ENCODE peak calls at places on chromosomes 5 and 9, in five cellular contexts. V, Y, A, P and B are unnamed samples.
A peak's percentile ranks its signal among the peaks of the same experiment; 100 is the strongest.

GRCh38 chr5:24401767-24402166 is 243.0 kb downstream of the CDH10 start:
- DNase-seq in V (no peak), Y (peak; percentile 44), A (no peak), P (peak; percentile 1), B (peak; percentile 10)

GRCh38 chr5:1524799-1525623 is 1.3 kb upstream of the LPCAT1 start:
- DNase-seq in V (no peak), Y (no peak), A (peak; percentile 39), P (no peak), B (no peak)

GRCh38 chr5:62574599-62574998 is 4.0 kb upstream of the LRRC70 start:
- DNase-seq in V (peak; percentile 32), Y (no peak), A (no peak), P (no peak), B (no peak)

GRCh38 chr9:83596899-83597504 is 25.9 kb upstream of the IDNK start:
- DNase-seq in V (peak; percentile 57), Y (peak; percentile 27), A (peak; percentile 30), P (peak; percentile 59), B (no peak)

GRCh38 chr9:34783951-34784487 is 74.1 kb upstream of the CCL21 start:
- DNase-seq in V (peak; percentile 17), Y (no peak), A (no peak), P (no peak), B (no peak)

GRCh38 chr9:91834740-91835139 is 115.3 kb downstream of the ROR2 start:
- DNase-seq in V (no peak), Y (no peak), A (no peak), P (no peak), B (no peak)

GRCh38 chr5:138790684-138791083 is 37.5 kb downstream of the CTNNA1 start:
- DNase-seq in V (no peak), Y (no peak), A (no peak), P (peak; percentile 20), B (no peak)

GRCh38 chr5:101942321-101942882 is 353.7 kb downstream of the SLCO4C1 start:
- DNase-seq in V (peak; percentile 45), Y (peak; percentile 45), A (no peak), P (peak; percentile 13), B (peak; percentile 1)

GRCh38 chr5:143889986-143890385 is 78.0 kb downstream of the HMHB1 start:
- DNase-seq in V (no peak), Y (no peak), A (no peak), P (peak; percentile 19), B (no peak)

GRCh38 chr5:157914389-157914788 is 55.4 kb upstream of the CLINT1 start:
- DNase-seq in V (no peak), Y (no peak), A (no peak), P (no peak), B (no peak)

GRCh38 chr5:129915415-129915814 is 11.2 kb downstream of the CHSY3 start:
- DNase-seq in V (no peak), Y (no peak), A (no peak), P (no peak), B (no peak)

GRCh38 chr5:121984250-121984649 is 22.5 kb downstream of the SRFBP1 start:
- DNase-seq in V (no peak), Y (no peak), A (no peak), P (no peak), B (no peak)

GRCh38 chr5:121981254-121981653 is 19.5 kb downstream of the SRFBP1 start:
- DNase-seq in V (no peak), Y (no peak), A (no peak), P (no peak), B (no peak)

GRCh38 chr5:121979691-121980090 is 17.9 kb downstream of the SRFBP1 start:
- DNase-seq in V (no peak), Y (no peak), A (no peak), P (no peak), B (no peak)

GRCh38 chr5:121982089-121982488 is 20.3 kb downstream of the SRFBP1 start:
- DNase-seq in V (no peak), Y (no peak), A (no peak), P (no peak), B (no peak)

DNA sequence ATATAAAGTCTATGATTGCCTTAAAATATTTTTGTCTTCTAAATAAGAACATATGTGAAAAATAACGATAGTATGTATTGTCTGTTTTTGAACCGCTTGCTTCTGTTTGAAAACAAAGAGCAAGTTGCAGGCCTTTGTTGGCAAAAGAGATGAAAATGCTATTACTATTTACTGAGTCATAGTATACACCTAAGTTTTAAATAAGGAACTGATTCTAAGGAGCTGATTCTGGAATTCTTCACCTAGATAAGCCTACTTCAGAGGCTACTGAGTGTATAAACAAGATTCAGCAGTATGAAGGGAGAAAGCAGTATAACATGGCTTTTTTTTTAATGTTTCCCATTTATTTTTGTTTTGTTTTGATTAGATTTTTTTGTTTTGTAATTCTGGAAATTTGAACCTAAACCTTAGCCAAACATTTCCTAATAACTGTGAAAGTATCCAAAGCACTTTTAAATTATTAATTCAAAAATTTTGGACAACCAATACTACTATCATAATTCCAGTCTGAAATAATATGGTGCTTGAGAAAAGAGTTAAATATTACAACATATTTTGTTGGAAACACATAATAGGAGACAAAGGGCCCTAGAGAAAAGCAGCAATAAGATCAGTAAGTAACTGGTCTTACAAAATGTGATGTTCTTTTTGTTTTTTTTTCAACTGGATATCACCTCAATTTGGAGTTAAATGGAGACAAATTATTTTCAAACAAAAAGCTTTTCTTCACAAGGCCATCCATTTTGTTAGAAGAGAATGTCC is 20.9 kb downstream of the SRFBP1 start:
- DNase-seq in V (no peak), Y (no peak), A (no peak), P (peak; percentile 46), B (no peak)
- TF ChIP-seq CTCF in V (no peak), Y (no peak), A (no peak), P (no peak), B (no peak)

GRCh38 chr5:137145726-137146125 is 353.4 kb downstream of the SPOCK1 start:
- DNase-seq in V (no peak), Y (no peak), A (no peak), P (peak; percentile 16), B (no peak)

GRCh38 chr5:137148128-137148527 is 351.0 kb downstream of the SPOCK1 start:
- DNase-seq in V (no peak), Y (no peak), A (no peak), P (no peak), B (no peak)

GRCh38 chr5:137147346-137147745 is 351.8 kb downstream of the SPOCK1 start:
- DNase-seq in V (no peak), Y (no peak), A (no peak), P (no peak), B (no peak)

GRCh38 chr5:137144656-137145055 is 354.5 kb downstream of the SPOCK1 start:
- DNase-seq in V (no peak), Y (no peak), A (no peak), P (no peak), B (no peak)

DNA sequence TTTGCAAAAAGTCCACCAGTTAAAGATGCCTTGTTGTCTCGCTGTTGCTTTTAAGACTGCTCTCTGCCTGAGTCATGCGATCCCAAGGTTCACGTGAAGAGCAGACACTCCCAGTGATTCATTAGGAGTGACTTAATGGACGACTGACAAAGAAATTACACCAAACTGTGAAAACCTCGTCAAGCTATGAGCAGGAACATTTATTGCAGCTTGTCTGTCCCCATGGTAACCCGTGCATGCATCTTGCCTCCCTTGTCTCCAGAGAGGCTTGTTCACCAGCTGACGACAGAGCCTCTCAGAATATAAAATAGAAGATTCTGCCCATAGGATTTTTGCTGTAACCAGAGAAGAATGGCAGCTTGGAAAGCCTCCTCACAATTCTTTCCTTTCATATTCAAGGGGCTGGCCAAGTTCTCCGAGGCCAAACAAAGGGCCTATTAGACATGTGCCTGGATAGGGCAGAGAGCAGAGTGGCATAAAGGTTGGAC is 352.7 kb downstream of the SPOCK1 start:
- DNase-seq in V (no peak), Y (peak; percentile 66), A (no peak), P (peak; percentile 99), B (peak; percentile 99)
- H3K4me3 ChIP-seq in V (no peak overlapping the region), Y (no peak overlapping the region), A (no peak overlapping the region), P (no peak overlapping the region), B (peak overlapping the region; percentile 26)

GRCh38 chr9:106287108-106287631 is 575.8 kb upstream of the ZNF462 start:
- DNase-seq in V (no peak), Y (no peak), A (no peak), P (no peak), B (no peak)

GRCh38 chr9:106288689-106289088 is 574.3 kb upstream of the ZNF462 start:
- DNase-seq in V (no peak), Y (no peak), A (no peak), P (no peak), B (no peak)

GRCh38 chr9:106286249-106286648 is 576.7 kb upstream of the ZNF462 start:
- DNase-seq in V (no peak), Y (peak; percentile 11), A (no peak), P (no peak), B (no peak)

GRCh38 chr9:106284300-106284699 is 578.7 kb upstream of the ZNF462 start:
- DNase-seq in V (no peak), Y (no peak), A (no peak), P (no peak), B (no peak)
- TF ChIP-seq CTCF in V (no peak), Y (no peak), A (no peak), P (no peak), B (peak; percentile 45)

GRCh38 chr9:135309763-135310125 is 169.8 kb upstream of the PPP1R26 start:
- DNase-seq in V (no peak), Y (no peak), A (no peak), P (no peak), B (no peak)
- H3K4me3 ChIP-seq in V (no peak overlapping the region), Y (no peak overlapping the region), A (no peak overlapping the region), P (no peak overlapping the region), B (no peak overlapping the region)

GRCh38 chr9:77534376-77535057 is 113.6 kb downstream of the GNA14 start:
- DNase-seq in V (peak; percentile 5), Y (peak; percentile 12), A (no peak), P (peak; percentile 18), B (no peak)
- TF ChIP-seq CTCF in V (no peak), Y (no peak), A (no peak), P (no peak), B (no peak)

DNA sequence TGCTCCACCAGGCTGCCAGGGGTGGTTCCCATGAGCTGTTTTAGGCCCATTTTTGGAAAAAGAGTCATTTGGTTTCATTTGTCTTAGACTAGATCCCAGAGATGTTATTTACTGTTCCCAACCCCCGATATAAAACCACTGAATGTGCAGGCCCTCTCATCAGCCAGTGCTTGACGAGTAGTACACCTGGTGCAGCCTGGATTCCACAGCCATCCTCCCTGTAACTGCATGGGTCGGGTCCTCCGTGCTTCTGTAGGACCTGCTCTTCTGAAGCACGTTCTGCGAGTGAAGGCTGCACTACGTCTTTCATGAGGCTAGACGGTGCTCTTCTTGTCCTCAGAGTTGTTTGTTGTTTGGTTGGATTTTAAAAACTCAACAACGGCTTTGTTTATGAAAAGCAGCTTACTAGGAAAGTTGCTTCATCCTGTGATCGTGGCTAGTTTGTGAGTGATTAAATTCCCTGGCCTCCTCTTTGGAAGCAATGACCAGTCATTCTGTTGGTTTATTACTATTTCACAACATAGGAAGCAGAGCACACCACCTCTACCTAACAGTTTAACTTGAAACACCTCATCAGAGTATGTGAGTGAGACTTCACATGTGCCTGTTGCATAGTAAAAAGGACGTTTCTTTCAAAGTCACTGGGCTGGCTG is 135.2 kb downstream of the AOPEP start:
- DNase-seq in V (no peak), Y (peak; percentile 51), A (no peak), P (peak; percentile 86), B (peak; percentile 75)
- H3K4me3 ChIP-seq in V (no peak overlapping the region), Y (no peak overlapping the region), A (no peak overlapping the region), P (no peak overlapping the region), B (no peak overlapping the region)